ENCODE peak calls at places on chromosome 1, in six cellular contexts. M, O, H, S, K and W are unnamed samples.

GRCh38 chr1:3942416-3943122 is 42.5 kb upstream of the C1orf174 start:
- DNase-seq in K (peak), H (no peak), S (no peak), M (no peak), O (no peak), W (no peak)

GRCh38 chr1:26994020-26994745 is 691 bp downstream of the TRNP1 start:
- DNase-seq in M (no peak), K (peak), O (no peak), H (peak), S (peak), W (peak)

GRCh38 chr1:231856426-231856825 is 229.8 kb downstream of the DISC1 start:
- DNase-seq in S (no peak), M (no peak), H (no peak), K (no peak), O (no peak), W (no peak)

GRCh38 chr1:184212649-184213314 is 161.3 kb downstream of the TSEN15 start:
- DNase-seq in H (peak), K (peak), M (peak), O (peak), S (no peak), W (no peak)

GRCh38 chr1:174742805-174743653 is 256.7 kb upstream of the CACYBP start:
- DNase-seq in O (peak), K (no peak), S (no peak), H (peak), M (peak), W (no peak)

GRCh38 chr1:75310067-75310466 is 175.9 kb downstream of the LHX8 start:
- DNase-seq in S (no peak), K (no peak), M (peak), O (peak), H (no peak), W (no peak)

GRCh38 chr1:50105430-50105829 is 3.3 kb upstream of the ELAVL4 start:
- DNase-seq in H (no peak), O (no peak), M (no peak), S (no peak), K (no peak), W (no peak)

GRCh38 chr1:23664837-23665795 is 26.5 kb upstream of the RPL11 start:
- DNase-seq in M (peak), O (no peak), S (peak), H (peak), K (no peak), W (peak)

GRCh38 chr1:165116732-165117131 is 239.8 kb downstream of the LMX1A start:
- DNase-seq in M (peak), O (peak), S (no peak), H (peak), K (peak), W (no peak)

GRCh38 chr1:44030606-44031050 is 634 bp downstream of the SLC6A9 start:
- DNase-seq in O (peak), M (peak), K (peak), H (peak), S (peak), W (peak)

GRCh38 chr1:205456868-205457724 is 1.3 kb upstream of the BLACAT1 start:
- DNase-seq in H (no peak), O (no peak), S (peak), M (no peak), K (no peak), W (no peak)

GRCh38 chr1:22753396-22754083 is 42.9 kb downstream of the EPHB2 start:
- DNase-seq in S (no peak), K (no peak), H (peak), M (peak), O (peak), W (no peak)

GRCh38 chr1:113871597-113872113 is at the start of gene PTPN22:
- DNase-seq in S (no peak), O (peak), H (peak), M (peak), K (no peak), W (peak)

GRCh38 chr1:110319332-110320167 is 19.6 kb upstream of the RBM15 start:
- DNase-seq in H (no peak), M (no peak), O (no peak), K (no peak), S (no peak), W (no peak)

GRCh38 chr1:43586136-43586726 is 55.5 kb downstream of the PTPRF start:
- DNase-seq in M (no peak), H (no peak), K (no peak), S (no peak), O (no peak), W (no peak)

GRCh38 chr1:89806612-89807011 is 14.2 kb upstream of the LRRC8D start:
- DNase-seq in S (no peak), K (no peak), O (no peak), M (no peak), H (no peak), W (no peak)

GRCh38 chr1:87130437-87130836 is 198.2 kb upstream of the LMO4 start:
- DNase-seq in M (no peak), O (no peak), K (no peak), S (no peak), H (no peak), W (no peak)

GRCh38 chr1:87132664-87133000 is 196.0 kb upstream of the LMO4 start:
- DNase-seq in H (no peak), S (no peak), K (no peak), O (no peak), M (no peak), W (no peak)

GRCh38 chr1:87134061-87134460 is 194.6 kb upstream of the LMO4 start:
- DNase-seq in M (peak), K (no peak), S (no peak), O (peak), H (peak), W (no peak)

GRCh38 chr1:87129606-87130005 is 199.1 kb upstream of the LMO4 start:
- DNase-seq in S (no peak), M (no peak), O (no peak), H (peak), K (no peak), W (no peak)

GRCh38 chr1:87131809-87132663 is 196.6 kb upstream of the LMO4 start:
- DNase-seq in M (peak), K (peak), O (peak), S (peak), H (peak), W (peak)
- H3K27ac ChIP-seq in M (peak), K (peak), O (no peak), S (no peak), H (no peak), W (no peak)

GRCh38 chr1:82371844-82372498 is 571.2 kb downstream of the ADGRL2 start:
- DNase-seq in S (no peak), H (no peak), M (peak), O (peak), K (no peak), W (no peak)
- H2AFZ ChIP-seq in S (no peak), H (no peak), M (no peak), O (no peak), K (no peak), W (no peak)

GRCh38 chr1:16293568-16293967 is 56.6 kb upstream of the CPLANE2 start:
- DNase-seq in S (no peak), K (no peak), H (no peak), O (no peak), M (no peak), W (no peak)
- H3K27ac ChIP-seq in S (no peak), K (no peak), H (no peak), O (no peak), M (no peak), W (no peak)

GRCh38 chr1:46653405-46653853 is 14.7 kb downstream of the ATPAF1 start:
- DNase-seq in H (peak), S (no peak), M (peak), K (peak), O (peak), W (no peak)

GRCh38 chr1:46650491-46650890 is 17.7 kb downstream of the ATPAF1 start:
- DNase-seq in M (no peak), K (no peak), H (no peak), S (no peak), O (no peak), W (no peak)

GRCh38 chr1:46654012-46654411 is 14.2 kb downstream of the ATPAF1 start:
- DNase-seq in M (no peak), O (no peak), H (no peak), K (no peak), S (no peak), W (no peak)

GRCh38 chr1:46649764-46650163 is 18.4 kb downstream of the ATPAF1 start:
- DNase-seq in S (no peak), M (no peak), H (no peak), O (no peak), K (no peak), W (no peak)

GRCh38 chr1:46652321-46653100 is 15.7 kb downstream of the ATPAF1 start:
- DNase-seq in H (no peak), O (no peak), K (no peak), M (no peak), S (no peak), W (no peak)
- H2AFZ ChIP-seq in H (no peak), O (no peak), K (no peak), M (no peak), S (no peak), W (no peak)

DNA sequence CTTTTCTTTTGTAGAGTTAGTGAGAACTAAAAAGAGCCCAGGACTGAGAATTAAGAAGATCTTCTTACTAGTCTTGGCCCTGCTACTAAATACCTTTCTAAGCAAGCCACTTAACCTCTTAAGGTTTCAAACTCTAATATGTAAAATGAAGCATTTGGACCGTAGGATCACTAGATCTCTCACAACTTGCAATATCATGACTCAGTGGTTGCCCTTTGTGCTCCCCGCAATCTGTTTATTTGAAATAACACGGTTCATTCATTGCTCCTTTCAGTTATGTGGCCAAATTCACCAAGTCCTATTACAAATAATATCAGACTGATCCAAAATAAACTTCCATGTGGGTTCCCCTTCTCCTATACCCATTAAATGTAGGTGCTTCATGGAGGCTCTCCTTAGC is 10.8 kb downstream of the PALMD start:
- DNase-seq in O (no peak), H (no peak), S (no peak), K (no peak), M (peak), W (no peak)
- H3K27ac ChIP-seq in O (no peak), H (no peak), S (no peak), K (peak), M (no peak), W (no peak)

GRCh38 chr1:203480525-203481084 is 5.0 kb downstream of the PRELP start:
- DNase-seq in O (peak), K (peak), S (no peak), H (peak), M (peak), W (peak)
- H2AFZ ChIP-seq in O (peak), K (no peak), S (no peak), H (peak), M (peak), W (peak)

DNA sequence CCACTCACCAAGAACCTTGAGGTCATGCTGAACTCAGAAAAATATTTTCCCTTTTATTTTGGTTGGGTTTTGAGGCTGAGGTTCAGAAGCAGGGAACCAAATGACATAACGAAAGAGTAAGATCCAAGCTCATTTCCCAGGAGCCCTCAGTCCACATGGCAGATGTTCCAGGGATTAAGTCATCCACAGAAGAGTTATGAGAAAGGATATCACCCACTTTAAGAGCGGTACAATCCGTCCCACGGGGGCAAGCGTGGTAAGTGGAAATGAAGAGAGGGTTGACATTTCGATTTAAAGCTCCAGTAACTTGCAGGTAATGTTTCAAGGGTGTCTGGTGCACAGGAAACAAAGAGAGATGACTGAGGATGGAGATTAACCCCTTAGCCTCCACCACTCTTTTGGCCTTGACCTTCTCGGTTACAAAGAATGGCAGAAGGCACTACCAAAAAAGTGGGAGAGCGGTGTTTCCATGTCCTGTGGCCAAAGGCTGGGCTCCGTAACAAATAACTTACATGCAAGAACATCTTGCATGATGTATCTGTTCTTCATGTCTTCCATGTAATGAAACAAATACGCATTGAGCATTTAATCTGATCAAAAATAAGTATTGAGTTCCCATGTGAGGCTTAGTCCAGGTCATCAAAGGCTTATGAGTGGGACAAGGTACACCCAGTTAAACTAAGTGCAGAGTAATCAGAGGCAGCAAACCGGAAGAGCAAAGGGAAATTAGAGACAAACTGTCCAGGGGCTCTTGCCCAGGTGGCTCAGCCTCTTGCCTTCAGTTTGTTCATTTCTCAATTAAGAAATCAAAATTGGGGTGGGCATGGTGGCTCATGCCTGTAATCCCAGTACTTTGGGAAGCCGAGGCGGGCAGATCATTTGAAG is 241.4 kb downstream of the TOMM20 start:
- DNase-seq in O (peak), S (no peak), K (no peak), H (peak), M (peak), W (peak)
- H3K27ac ChIP-seq in O (no peak), S (no peak), K (peak), H (peak), M (no peak), W (no peak)

DNA sequence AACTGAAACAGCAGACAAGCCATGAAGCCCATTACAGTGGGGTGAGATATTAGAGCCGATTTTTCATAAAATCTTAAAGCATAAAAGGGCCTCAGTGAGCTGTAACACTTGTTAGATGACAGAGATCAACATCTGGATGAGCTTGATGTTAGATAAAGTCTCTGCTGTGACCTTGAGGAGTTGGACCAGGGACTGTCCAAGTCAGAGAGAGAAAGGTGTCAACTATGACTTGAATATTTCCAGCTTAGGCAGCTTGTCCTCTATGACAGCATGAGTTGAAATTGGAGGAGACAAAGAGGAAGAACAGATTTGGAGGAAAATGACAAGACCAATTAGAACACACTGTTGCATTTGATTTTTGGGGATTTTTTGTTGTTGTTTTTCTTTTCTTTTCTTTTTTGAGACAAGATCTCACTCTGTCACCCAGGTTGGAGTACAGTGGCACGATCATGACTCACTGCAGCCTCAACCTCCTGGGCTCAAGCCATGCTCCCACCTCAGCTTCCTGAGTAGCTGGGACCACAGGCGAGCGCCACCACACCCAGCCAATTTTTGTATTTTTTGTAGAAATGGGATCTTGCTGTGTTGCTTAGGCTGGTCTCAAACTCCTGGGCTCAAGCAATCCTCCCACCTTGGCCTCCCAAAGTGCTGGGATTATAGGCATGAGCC is 35.4 kb upstream of the CLIC4 start:
- DNase-seq in M (no peak), O (no peak), K (no peak), H (no peak), S (no peak), W (no peak)
- H2AFZ ChIP-seq in M (no peak), O (no peak), K (no peak), H (no peak), S (no peak), W (no peak)

GRCh38 chr1:214414691-214415090 is 133.7 kb downstream of the SMYD2 start:
- DNase-seq in K (no peak), S (no peak), O (no peak), H (no peak), M (no peak), W (no peak)
- H3K27ac ChIP-seq in K (no peak), S (no peak), O (no peak), H (no peak), M (no peak), W (no peak)

GRCh38 chr1:181161170-181161870 is 72.8 kb downstream of the IER5 start:
- DNase-seq in K (no peak), M (no peak), S (no peak), H (peak), O (no peak), W (no peak)
- H2AFZ ChIP-seq in K (no peak), M (no peak), S (no peak), H (peak), O (no peak), W (no peak)